ENCODE peak calls at places on chromosomes 4 and X, in ten cellular contexts. Z, C, K, Q, V, E, U, I, F and X are unnamed samples.

GRCh38 chr4:87465739-87466366 is 43.5 kb downstream of the NUDT9 start:
- DNase-seq in K (no peak), I (peak), Z (no peak), U (no peak), V (no peak), F (peak), C (peak), E (no peak), Q (no peak), X (peak)

GRCh38 chr4:170666909-170667308 is 577.2 kb upstream of the AADAT start:
- DNase-seq in V (no peak), Q (no peak), E (no peak), C (no peak), F (no peak), I (no peak), Z (no peak), U (no peak), K (no peak), X (no peak)

GRCh38 chr4:154308207-154308606 is 183.4 kb downstream of the DCHS2 start:
- DNase-seq in C (no peak), U (no peak), Z (no peak), F (no peak), I (no peak), K (no peak), Q (no peak), V (no peak), E (no peak), X (no peak)

GRCh38 chr4:8919651-8920288 is 48.1 kb upstream of the HMX1 start:
- DNase-seq in Z (no peak), E (no peak), Q (no peak), U (peak), I (no peak), K (no peak), C (no peak), F (no peak), V (no peak), X (no peak)

GRCh38 chr4:149584703-149585102 is 230.9 kb downstream of the IQCM start:
- DNase-seq in F (no peak), Q (no peak), C (no peak), Z (no peak), U (no peak), E (no peak), I (peak), V (no peak), K (no peak), X (no peak)

GRCh38 chr4:75715105-75715799 is 9.1 kb upstream of the USO1 start:
- DNase-seq in U (no peak), Q (no peak), F (peak), K (no peak), I (no peak), E (no peak), V (no peak), C (no peak), Z (no peak), X (no peak)

GRCh38 chr4:56630876-56631666 is 50.0 kb downstream of the HOPX start:
- DNase-seq in U (no peak), K (no peak), I (peak), Q (no peak), V (no peak), E (no peak), C (peak), F (peak), Z (no peak), X (no peak)

GRCh38 chr4:72295966-72296557 is 264.3 kb downstream of the NPFFR2 start:
- DNase-seq in K (no peak), C (peak), U (no peak), F (peak), Z (no peak), V (no peak), E (no peak), Q (no peak), I (peak), X (no peak)

GRCh38 chrX:63934791-63935190 is 149.8 kb upstream of the ARHGEF9 start:
- DNase-seq in U (peak), E (no peak), V (no peak), F (no peak), C (no peak), Z (no peak), K (no peak), Q (no peak), I (no peak), X (no peak)

GRCh38 chrX:100995469-100995868 is 26.0 kb downstream of the ARL13A start:
- DNase-seq in V (no peak), E (no peak), K (no peak), Z (no peak), F (peak), U (no peak), Q (no peak), I (peak), C (no peak), X (no peak)

GRCh38 chr4:174318829-174319764 is 35.4 kb downstream of the CEP44 start:
- DNase-seq in U (no peak), V (no peak), F (peak), I (peak), C (no peak), E (no peak), Q (no peak), K (no peak), Z (no peak), X (peak)

GRCh38 chr4:76821661-76822060 is 76.3 kb downstream of the SOWAHB start:
- DNase-seq in E (no peak), U (no peak), V (no peak), Q (no peak), C (no peak), I (no peak), K (no peak), Z (no peak), F (peak), X (no peak)

GRCh38 chr4:6788123-6788522 is 5.6 kb downstream of the KIAA0232 start:
- DNase-seq in K (no peak), I (no peak), V (no peak), C (no peak), F (no peak), U (no peak), Q (no peak), E (no peak), Z (no peak), X (no peak)

GRCh38 chr4:109022941-109023340 is 260.1 kb upstream of the ETNPPL start:
- DNase-seq in F (no peak), U (no peak), V (no peak), E (no peak), I (no peak), K (no peak), Z (no peak), C (no peak), Q (no peak), X (no peak)

GRCh38 chr4:76611611-76612010 is 176.6 kb downstream of the SHROOM3 start:
- DNase-seq in Q (no peak), U (peak), Z (no peak), I (no peak), K (no peak), F (no peak), E (no peak), V (no peak), C (peak), X (no peak)

GRCh38 chr4:181860668-181861067 is 382.5 kb upstream of the TENM3 start:
- DNase-seq in Z (no peak), Q (no peak), V (no peak), E (no peak), I (no peak), U (no peak), F (peak), K (no peak), C (no peak), X (no peak)

GRCh38 chrX:95626748-95627147 is 1057.9 kb upstream of the DIAPH2 start:
- DNase-seq in F (no peak), I (no peak), Z (no peak), C (no peak), K (no peak), U (no peak), V (no peak), Q (no peak), E (no peak), X (no peak)

GRCh38 chrX:130669233-130669632 is 233.8 kb downstream of the ENOX2 start:
- DNase-seq in C (no peak), K (no peak), Q (no peak), Z (no peak), E (no peak), I (peak), V (no peak), U (no peak), F (peak), X (no peak)